ENCODE peak calls at places on chromosomes 11 and 22, in nine cellular contexts. U is stimulated activated CD4-positive, alpha-beta T cell treated with anti-CD3 and anti-CD28 coated beads, Interleukin-15, amount 100 ng/mL, for 48 hours; C is tibial artery; F is AG08395; O is NCI-H460; P is C1 segment of cervical spinal cord; W is activated B cell treated with CpG ODN at 0.5 μM for 24 hours; V is HAP-1; A is stimulated activated naive CD8-positive, alpha-beta T cell treated with anti-CD3 and anti-CD28 coated beads, Interleukin-15, Interleukin-2, amounts not matched to agents 100 U/mL and 50 U/mL, for 24 hours. S is an unnamed sample.

GRCh38 chr22:39353346-39353745 is 3.6 kb downstream of the SYNGR1 start:
- DNase-seq in U (no peak), C (no peak), F (peak), O (no peak), P (no peak), W (no peak), V (no peak), A (peak), S (no peak)

GRCh38 chr11:122348658-122349451 is 232.8 kb upstream of the BLID start:
- DNase-seq in U (no peak), C (no peak), F (no peak), O (no peak), P (no peak), W (no peak), V (no peak), A (no peak), S (no peak)

GRCh38 chr11:128367573-128367972 is 219.8 kb downstream of the ETS1 start:
- DNase-seq in U (no peak), C (no peak), F (no peak), O (no peak), P (no peak), W (no peak), V (no peak), A (no peak), S (no peak)

GRCh38 chr22:20748820-20749428 is 25.0 kb upstream of the SERPIND1 start:
- DNase-seq in U (no peak), C (no peak), F (no peak), O (no peak), P (no peak), W (no peak), V (no peak), A (no peak), S (no peak)

GRCh38 chr11:103683581-103683980 is 352.9 kb upstream of the DDI1 start:
- DNase-seq in U (no peak), C (no peak), F (no peak), O (no peak), P (no peak), W (no peak), V (no peak), A (no peak), S (no peak)

GRCh38 chr11:103652013-103652412 is 384.4 kb upstream of the DDI1 start:
- DNase-seq in U (no peak), C (no peak), F (peak), O (no peak), P (no peak), W (no peak), V (no peak), A (no peak), S (no peak)

GRCh38 chr11:96036863-96037262 is 113.0 kb upstream of the MTMR2 start:
- DNase-seq in U (no peak), C (no peak), F (no peak), O (no peak), P (no peak), W (no peak), V (no peak), A (no peak), S (no peak)

GRCh38 chr11:116771935-116772334 is 852 bp downstream of the BUD13 start:
- DNase-seq in U (no peak), C (no peak), F (no peak), O (no peak), P (no peak), W (no peak), V (no peak), A (no peak), S (no peak)

GRCh38 chr11:131748146-131749050 is 378.0 kb downstream of the NTM start:
- DNase-seq in U (peak), C (peak), F (peak), O (peak), P (peak), W (no peak), V (peak), A (peak), S (peak)